ENCODE peak calls at places on chromosomes 12 and 14, in eight cellular contexts. R is islet precursor cell; K is NCI-H774; H is colonic mucosa; Y is AG20443; W is GM10248; N is activated CD8-positive, alpha-beta memory T cell treated with anti-CD3 and anti-CD28 coated beads, Interleukin-2, amount 10 ng/mL, durations not matched to agents 7 days and 5 days; M is adipocyte. J is an unnamed sample.

GRCh38 chr12:110269622-110270124 is 11.4 kb upstream of the ATP2A2 start:
- DNase-seq in R (peak; percentile 93), K (no peak), H (no peak), Y (peak; percentile 87), W (no peak), N (no peak), M (peak; percentile 77), J (no peak)

GRCh38 chr12:122862872-122863701 is 27.8 kb downstream of the HIP1R start:
- DNase-seq in R (peak; percentile 94), K (no peak), H (peak; percentile 91), Y (no peak), W (no peak), N (no peak), M (no peak), J (no peak)

GRCh38 chr14:89379891-89380820 is 36.9 kb downstream of the FOXN3 start:
- DNase-seq in R (no peak), K (no peak), H (no peak), Y (no peak), W (no peak), N (no peak), M (no peak), J (no peak)

GRCh38 chr14:45651906-45652305 is 398.9 kb upstream of the MIS18BP1 start:
- DNase-seq in R (no peak), K (no peak), H (no peak), Y (no peak), W (no peak), N (no peak), M (peak; percentile 2), J (no peak)

GRCh38 chr12:25994901-25995625 is 36.6 kb downstream of the RASSF8 start:
- DNase-seq in R (no peak), K (no peak), H (no peak), Y (no peak), W (no peak), N (no peak), M (peak; percentile 43), J (no peak)

GRCh38 chr12:10354502-10354901 is 35.3 kb downstream of the KLRK1 start:
- DNase-seq in R (peak; percentile 87), K (no peak), H (no peak), Y (peak; percentile 9), W (no peak), N (no peak), M (peak; percentile 19), J (no peak)

GRCh38 chr12:94571556-94571955 is 78.8 kb downstream of the TMCC3 start:
- DNase-seq in R (peak; percentile 82), K (no peak), H (peak; percentile 91), Y (no peak), W (no peak), N (no peak), M (no peak), J (no peak)

GRCh38 chr12:27024291-27024690 is 1.9 kb downstream of the MED21 start:
- DNase-seq in R (no peak), K (no peak), H (no peak), Y (no peak), W (no peak), N (no peak), M (peak; percentile 56), J (no peak)

GRCh38 chr14:101888182-101888581 is 76.2 kb upstream of the DYNC1H1 start:
- DNase-seq in R (no peak), K (no peak), H (peak; percentile 10), Y (no peak), W (no peak), N (no peak), M (no peak), J (no peak)

GRCh38 chr14:105144666-105145380 is 23.8 kb downstream of the JAG2 start:
- DNase-seq in R (peak; percentile 51), K (no peak), H (no peak), Y (no peak), W (no peak), N (no peak), M (no peak), J (no peak)

GRCh38 chr12:113912761-113913295 is 53.3 kb downstream of the RBM19 start:
- DNase-seq in R (peak; percentile 93), K (peak; percentile 65), H (peak; percentile 55), Y (peak; percentile 85), W (peak; percentile 69), N (peak; percentile 64), M (peak; percentile 85), J (peak; percentile 68)

GRCh38 chr14:104865069-104865630 is at the start of gene CEP170B:
- DNase-seq in R (no peak), K (peak; percentile 40), H (peak; percentile 53), Y (peak; percentile 96), W (peak; percentile 81), N (peak; percentile 50), M (peak; percentile 85), J (peak; percentile 29)

GRCh38 chr12:99131761-99132199 is 486.7 kb downstream of the APAF1 start:
- DNase-seq in R (peak; percentile 77), K (no peak), H (no peak), Y (no peak), W (peak; percentile 16), N (no peak), M (peak; percentile 48), J (no peak)